ENCODE peak calls at places on chromosomes 12 and 14, in ten cellular contexts. S, E, P, Y, R, X, B, A, U and W are unnamed samples.

GRCh38 chr14:90532826-90533525 is 136.1 kb downstream of the CALM1 start:
- DNase-seq in S (no peak), E (no peak), P (no peak), Y (peak; percentile 67), R (no peak), X (no peak), B (no peak), A (no peak), U (no peak), W (no peak)

GRCh38 chr14:74975059-74975810 is 19.8 kb upstream of the PGF start:
- DNase-seq in S (no peak), E (no peak), P (peak; percentile 63), Y (peak; percentile 38), R (no peak), X (no peak), B (no peak), A (no peak), U (no peak), W (no peak)

GRCh38 chr12:46770501-46771183 is 55.2 kb downstream of the SLC38A4 start:
- DNase-seq in S (no peak), E (peak; percentile 40), P (peak; percentile 60), Y (peak; percentile 2), R (no peak), X (no peak), B (peak; percentile 59), A (no peak), U (no peak), W (no peak)

GRCh38 chr12:121568971-121569808 is 11.6 kb downstream of the KDM2B start:
- DNase-seq in S (no peak), E (peak; percentile 46), P (no peak), Y (no peak), R (no peak), X (no peak), B (peak; percentile 49), A (no peak), U (peak; percentile 70), W (no peak)

GRCh38 chr14:76373456-76373855 is 2.5 kb upstream of the ESRRB start:
- DNase-seq in S (no peak), E (no peak), P (no peak), Y (no peak), R (no peak), X (no peak), B (no peak), A (no peak), U (peak; percentile 65), W (no peak)

GRCh38 chr14:23183076-23183475 is 384 bp downstream of the SLC7A8 start:
- DNase-seq in S (no peak), E (no peak), P (no peak), Y (no peak), R (no peak), X (no peak), B (no peak), A (no peak), U (no peak), W (no peak)

GRCh38 chr14:89391556-89391955 is 25.5 kb downstream of the FOXN3 start:
- DNase-seq in S (no peak), E (no peak), P (no peak), Y (no peak), R (no peak), X (no peak), B (no peak), A (no peak), U (no peak), W (no peak)

GRCh38 chr12:92987846-92988621 is 58.9 kb upstream of the EEA1 start:
- DNase-seq in S (no peak), E (peak; percentile 10), P (peak; percentile 77), Y (peak; percentile 13), R (no peak), X (peak; percentile 98), B (no peak), A (no peak), U (peak; percentile 91), W (peak; percentile 98)

GRCh38 chr12:15592934-15593333 is 196.3 kb downstream of the EPS8 start:
- DNase-seq in S (no peak), E (no peak), P (no peak), Y (no peak), R (no peak), X (no peak), B (no peak), A (no peak), U (no peak), W (no peak)

GRCh38 chr14:29111554-29111953 is 345.0 kb downstream of the FOXG1 start:
- DNase-seq in S (no peak), E (no peak), P (no peak), Y (no peak), R (no peak), X (no peak), B (no peak), A (no peak), U (no peak), W (no peak)

GRCh38 chr12:104576980-104577925 is 120.5 kb downstream of the CHST11 start:
- DNase-seq in S (no peak), E (peak; percentile 57), P (no peak), Y (no peak), R (no peak), X (no peak), B (peak; percentile 79), A (no peak), U (no peak), W (no peak)

GRCh38 chr14:64459737-64460136 is 5.6 kb upstream of the AKAP5 start:
- DNase-seq in S (no peak), E (no peak), P (no peak), Y (no peak), R (no peak), X (no peak), B (no peak), A (no peak), U (no peak), W (no peak)

GRCh38 chr12:43349863-43350262 is 202.1 kb downstream of the ADAMTS20 start:
- DNase-seq in S (no peak), E (no peak), P (no peak), Y (no peak), R (no peak), X (no peak), B (peak; percentile 31), A (no peak), U (no peak), W (no peak)

GRCh38 chr12:20601668-20602280 is 93.4 kb upstream of the SLCO1C1 start:
- DNase-seq in S (no peak), E (peak; percentile 41), P (no peak), Y (no peak), R (no peak), X (peak; percentile 13), B (peak; percentile 73), A (no peak), U (no peak), W (no peak)

GRCh38 chr14:60648169-60648933 is 926 bp downstream of the SIX1 start:
- DNase-seq in S (no peak), E (peak; percentile 67), P (no peak), Y (peak; percentile 79), R (no peak), X (no peak), B (peak; percentile 28), A (no peak), U (peak; percentile 73), W (no peak)

GRCh38 chr12:53712059-53712643 is 15.1 kb downstream of the CALCOCO1 start:
- DNase-seq in S (no peak), E (no peak), P (no peak), Y (no peak), R (no peak), X (no peak), B (no peak), A (no peak), U (no peak), W (no peak)

GRCh38 chr14:105398044-105398725 is at the start of gene TEX22:
- DNase-seq in S (peak; percentile 81), E (peak; percentile 97), P (peak; percentile 81), Y (peak; percentile 98), R (peak; percentile 78), X (peak; percentile 95), B (peak; percentile 64), A (peak; percentile 94), U (peak; percentile 92), W (peak; percentile 41)

GRCh38 chr14:34064349-34064748 is 113.5 kb upstream of the EGLN3 start:
- DNase-seq in S (no peak), E (peak; percentile 49), P (no peak), Y (no peak), R (no peak), X (no peak), B (peak; percentile 11), A (no peak), U (no peak), W (no peak)

GRCh38 chr14:101601603-101602465 is 40.5 kb downstream of the DIO3 start:
- DNase-seq in S (no peak), E (no peak), P (no peak), Y (peak; percentile 48), R (no peak), X (no peak), B (no peak), A (no peak), U (peak; percentile 45), W (no peak)

GRCh38 chr12:27277846-27278260 is 33.8 kb downstream of the STK38L start:
- DNase-seq in S (no peak), E (peak; percentile 73), P (no peak), Y (no peak), R (no peak), X (peak; percentile 73), B (peak; percentile 97), A (no peak), U (no peak), W (peak; percentile 73)

GRCh38 chr14:77659822-77660221 is 43.4 kb upstream of the SPTLC2 start:
- DNase-seq in S (no peak), E (no peak), P (no peak), Y (no peak), R (no peak), X (no peak), B (peak; percentile 32), A (no peak), U (no peak), W (no peak)

GRCh38 chr14:88904864-88905263 is 80.4 kb downstream of the TTC8 start:
- DNase-seq in S (no peak), E (peak; percentile 69), P (no peak), Y (no peak), R (no peak), X (no peak), B (peak; percentile 44), A (no peak), U (no peak), W (no peak)